ENCODE peak calls at places on chromosomes 5 and 9, in four cellular contexts. F, N, R and B are unnamed samples.

GRCh38 chr9:138020120-138020794 is 142.7 kb downstream of the CACNA1B start:
- DNase-seq in R (no peak), F (no peak), N (no peak), B (no peak)

GRCh38 chr5:16616536-16617271 is at the start of gene RETREG1:
- DNase-seq in F (peak), R (no peak), N (no peak), B (peak)

GRCh38 chr9:15243086-15243485 is 63.9 kb downstream of the TTC39B start:
- DNase-seq in R (no peak), N (no peak), F (no peak), B (no peak)

GRCh38 chr9:14315754-14316573 is 2.0 kb upstream of the NFIB start:
- DNase-seq in R (no peak), F (peak), N (peak), B (peak)

GRCh38 chr5:42036379-42036778 is 111.3 kb downstream of the FBXO4 start:
- DNase-seq in F (no peak), R (no peak), N (no peak), B (no peak)

GRCh38 chr5:175654807-175655206 is 3.1 kb upstream of the HRH2 start:
- DNase-seq in R (no peak), F (no peak), N (no peak), B (no peak)

GRCh38 chr5:137264041-137264440 is 235.1 kb downstream of the SPOCK1 start:
- DNase-seq in R (no peak), N (no peak), F (no peak), B (no peak)

GRCh38 chr9:18448101-18448500 is 25.9 kb upstream of the ADAMTSL1 start:
- DNase-seq in R (no peak), N (no peak), F (no peak), B (no peak)

GRCh38 chr5:98769006-98769255 is 4.5 kb upstream of the RGMB start:
- DNase-seq in R (no peak), F (peak), N (no peak), B (no peak)

GRCh38 chr9:109542922-109543321 is 44.8 kb upstream of the PTPN3 start:
- DNase-seq in R (no peak), F (no peak), N (no peak), B (no peak)

GRCh38 chr9:126784401-126784800 is 20.4 kb upstream of the ZBTB43 start:
- DNase-seq in F (no peak), R (no peak), N (no peak), B (no peak)

GRCh38 chr5:61758711-61759110 is 426.7 kb downstream of the ZSWIM6 start:
- DNase-seq in N (no peak), F (no peak), R (no peak), B (no peak)

GRCh38 chr5:51664491-51665294 is 281.4 kb downstream of the ISL1 start:
- DNase-seq in R (no peak), F (no peak), N (no peak), B (no peak)

GRCh38 chr9:100498592-100498991 is 25.6 kb downstream of the TMEFF1 start:
- DNase-seq in R (no peak), F (no peak), N (no peak), B (no peak)

GRCh38 chr5:5169466-5169865 is 29.3 kb downstream of the ADAMTS16 start:
- DNase-seq in N (no peak), R (no peak), F (no peak), B (no peak)

GRCh38 chr5:4738298-4738697 is 401.8 kb upstream of the ADAMTS16 start:
- DNase-seq in F (no peak), N (no peak), R (no peak), B (no peak)

GRCh38 chr5:6712136-6712581 is 1.1 kb upstream of the TENT4A start:
- DNase-seq in R (peak), F (peak), N (peak), B (peak)

GRCh38 chr5:10232386-10232785 is 17.3 kb downstream of the ATPSCKMT start:
- DNase-seq in R (no peak), N (no peak), F (no peak), B (no peak)

GRCh38 chr5:169300468-169301385 is at the start of gene SLIT3:
- DNase-seq in R (no peak), F (peak), N (peak), B (no peak)

GRCh38 chr5:132293992-132294727 is at the start of gene SLC22A4:
- DNase-seq in N (peak), R (peak), F (peak), B (peak)

GRCh38 chr9:19473605-19474004 is 64.8 kb downstream of the ACER2 start:
- DNase-seq in R (no peak), N (no peak), F (no peak), B (no peak)

GRCh38 chr5:72166070-72166979 is 59.0 kb downstream of the MAP1B start:
- DNase-seq in N (peak), R (no peak), F (peak), B (peak)

DNA sequence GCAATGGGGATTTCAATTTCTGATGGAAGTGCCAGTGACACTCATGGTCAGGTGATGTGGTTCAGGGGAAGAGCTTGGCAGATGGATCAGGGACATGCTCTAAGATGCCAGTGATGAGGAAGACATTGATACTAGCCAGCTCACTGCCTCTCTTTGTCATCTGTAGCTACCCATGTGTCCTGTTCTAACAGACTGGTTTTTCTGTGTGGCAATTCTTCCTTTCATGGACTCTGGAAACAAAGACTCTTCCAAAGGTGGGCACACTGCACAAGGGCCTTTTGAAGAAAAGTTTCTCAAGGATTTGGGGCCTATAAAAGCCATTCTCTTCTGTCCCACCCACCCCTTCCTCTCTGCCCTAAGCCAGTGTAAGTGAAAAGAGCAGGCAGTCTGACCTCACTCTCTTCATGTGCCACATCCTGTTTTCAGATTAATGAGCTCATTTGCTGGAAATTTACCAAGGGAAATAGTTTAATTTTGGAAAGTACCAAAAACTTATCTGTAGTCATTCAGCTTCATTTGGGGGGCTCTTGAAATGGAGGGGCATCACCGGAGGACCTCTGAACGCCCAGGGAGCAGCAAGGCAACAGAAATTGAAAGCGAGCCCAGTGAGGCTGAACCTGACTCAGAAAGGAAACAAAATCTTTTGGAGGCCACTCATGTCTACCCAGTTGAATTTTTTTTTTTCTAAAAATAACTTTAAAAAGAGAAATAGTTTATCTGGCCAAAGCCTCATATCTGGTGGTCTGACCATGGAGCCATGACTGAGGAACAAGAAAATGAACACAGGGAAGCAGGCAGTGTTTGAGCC is 4.9 kb upstream of the TRAF1 start:
- DNase-seq in F (no peak), N (no peak), R (no peak), B (no peak)
- H3K27ac ChIP-seq in F (peak), N (no peak), R (no peak), B (peak)

DNA sequence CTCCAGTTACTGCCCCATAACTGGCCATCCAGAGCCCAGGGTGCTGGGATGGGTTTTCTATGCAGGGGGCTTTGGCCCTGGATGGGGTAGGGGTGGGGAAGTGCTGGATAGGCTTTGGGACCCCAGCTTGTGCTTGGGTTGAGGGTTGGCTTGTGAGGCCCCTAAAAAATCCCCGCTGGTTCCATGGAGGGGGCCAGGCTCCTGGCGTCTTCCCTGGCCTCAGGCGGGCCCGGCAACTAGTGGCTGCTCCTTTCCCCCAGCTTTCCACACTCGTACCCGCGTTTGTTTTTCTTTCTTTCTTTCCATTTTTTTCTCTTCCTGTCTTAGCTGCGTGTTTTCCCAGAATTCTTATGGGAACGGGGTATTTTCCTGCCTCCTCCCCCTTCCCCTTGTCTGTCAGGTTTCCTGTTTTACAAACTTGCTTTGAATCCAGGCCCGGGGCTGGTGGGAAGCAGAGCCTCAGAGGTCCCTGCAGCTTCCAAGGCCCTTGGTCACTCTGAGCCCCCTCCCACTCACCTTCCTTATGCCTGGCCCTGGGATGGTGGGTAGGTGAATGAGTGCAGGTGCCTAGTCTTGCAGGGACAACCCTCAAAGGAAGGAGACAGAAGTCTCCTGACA is 40.2 kb downstream of the RGS3 start:
- DNase-seq in N (no peak), F (no peak), R (no peak), B (no peak)
- H3K27ac ChIP-seq in N (no peak), F (peak), R (peak), B (peak)

GRCh38 chr5:172697123-172698121 is 56.4 kb downstream of the NEURL1B start:
- DNase-seq in F (peak), N (peak), R (peak), B (peak)
- H3K27ac ChIP-seq in F (peak), N (no peak), R (no peak), B (peak)

GRCh38 chr9:134663753-134664415 is 22.3 kb downstream of the COL5A1 start:
- DNase-seq in R (no peak), F (peak), N (no peak), B (no peak)

GRCh38 chr9:134664446-134664845 is 22.8 kb downstream of the COL5A1 start:
- DNase-seq in N (no peak), R (no peak), F (peak), B (no peak)

GRCh38 chr9:134661791-134662142 is 20.2 kb downstream of the COL5A1 start:
- DNase-seq in N (no peak), F (peak), R (no peak), B (no peak)

GRCh38 chr9:134662143-134662876 is 20.7 kb downstream of the COL5A1 start:
- DNase-seq in R (no peak), F (peak), N (no peak), B (no peak)

GRCh38 chr9:134663084-134663483 is 21.5 kb downstream of the COL5A1 start:
- DNase-seq in N (no peak), F (peak), R (no peak), B (no peak)
- H3K27ac ChIP-seq in N (no peak), F (peak), R (no peak), B (no peak)

DNA sequence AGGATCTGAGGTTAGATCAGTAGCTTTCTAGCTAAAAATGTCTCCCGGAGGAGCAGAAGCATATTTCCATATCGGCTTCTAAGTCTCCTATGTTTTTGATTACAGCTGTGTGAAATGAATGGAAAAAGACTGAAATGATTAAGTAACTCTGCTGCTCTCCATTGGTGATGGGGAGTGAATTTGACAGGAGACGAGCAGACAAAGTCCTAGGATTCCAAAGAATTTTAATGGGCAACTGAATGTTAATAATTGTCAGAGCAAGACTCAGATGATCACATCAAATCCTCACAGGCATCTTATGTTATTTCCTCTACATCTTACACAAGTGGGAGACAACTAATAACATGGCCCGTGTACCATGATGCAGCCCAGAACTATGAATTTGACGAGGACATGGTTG is 66.8 kb downstream of the LIX1 start:
- DNase-seq in N (no peak), R (no peak), F (no peak), B (no peak)
- H3K27ac ChIP-seq in N (no peak), R (no peak), F (no peak), B (no peak)

GRCh38 chr5:154620406-154620805 is 134.8 kb upstream of the LARP1 start:
- DNase-seq in N (no peak), R (no peak), F (no peak), B (no peak)
- H3K27ac ChIP-seq in N (no peak), R (no peak), F (no peak), B (no peak)

GRCh38 chr5:7755958-7756357 is 95.0 kb downstream of the CFAP90 start:
- DNase-seq in N (no peak), R (no peak), F (no peak), B (no peak)

GRCh38 chr5:7756453-7756852 is 94.5 kb downstream of the CFAP90 start:
- DNase-seq in R (no peak), N (no peak), F (no peak), B (no peak)

GRCh38 chr5:7753596-7753995 is 97.3 kb downstream of the CFAP90 start:
- DNase-seq in F (no peak), N (no peak), R (no peak), B (no peak)

GRCh38 chr5:7754997-7755596 is 95.8 kb downstream of the CFAP90 start:
- DNase-seq in F (no peak), R (peak), N (peak), B (no peak)

DNA sequence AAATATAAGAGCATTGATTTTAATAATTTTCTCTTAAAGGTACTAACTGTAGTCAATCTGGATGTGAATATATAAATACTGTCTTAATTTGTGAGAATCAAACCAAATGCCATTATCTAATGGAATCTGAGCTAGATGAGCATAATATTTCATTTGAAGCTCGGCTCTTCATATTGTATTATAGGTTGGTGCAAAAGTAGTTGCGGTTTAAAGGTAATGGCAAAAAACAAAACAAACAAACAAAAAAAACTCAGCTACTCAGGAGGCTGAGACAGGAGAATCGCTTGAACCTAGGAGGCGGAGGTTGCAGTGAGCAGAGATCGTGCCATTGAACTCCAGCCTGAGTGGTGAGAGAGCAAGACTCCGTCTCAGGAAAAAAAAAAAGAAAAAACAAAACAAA is 96.4 kb downstream of the CFAP90 start:
- DNase-seq in R (no peak), N (no peak), F (no peak), B (no peak)
- H3K27ac ChIP-seq in R (no peak), N (no peak), F (no peak), B (no peak)